ENCODE peak calls at places on chromosomes 2 and 18, in four cellular contexts. Q is neuronal stem cell; D is aorta; Z is CD8-positive, alpha-beta T cell. O is an unnamed sample. For H3K4me1, the result is how much of the 10 kb centered on the place peaks cover.

GRCh38 chr2:206531996-206532543 is 88.7 kb downstream of the ADAM23 start:
- DNase-seq in Q (no peak), D (no peak), Z (no peak), O (peak)

GRCh38 chr2:11692966-11693521 is 23.0 kb upstream of the NTSR2 start:
- DNase-seq in Q (peak), D (no peak), Z (peak), O (peak)

GRCh38 chr2:24863636-24864035 is 56.4 kb downstream of the ADCY3 start:
- DNase-seq in Q (no peak), D (no peak), Z (no peak), O (no peak)

GRCh38 chr2:166180951-166181812 is 53.4 kb upstream of the SCN1A start:
- DNase-seq in Q (peak), D (no peak), Z (no peak), O (peak)

GRCh38 chr2:223621901-223622300 is 19.7 kb upstream of the SCG2 start:
- DNase-seq in Q (no peak), D (no peak), Z (no peak), O (no peak)

GRCh38 chr2:168155680-168156079 is 91.7 kb downstream of the STK39 start:
- DNase-seq in Q (no peak), D (no peak), Z (no peak), O (no peak)

GRCh38 chr2:240424341-240425235 is 10.9 kb upstream of the GPC1 start:
- DNase-seq in Q (no peak), D (peak), Z (no peak), O (no peak)

GRCh38 chr2:196798980-196799379 is 503 bp downstream of the GTF3C3 start:
- DNase-seq in Q (peak), D (no peak), Z (no peak), O (peak)

GRCh38 chr18:24586662-24587360 is 126.4 kb downstream of the HRH4 start:
- DNase-seq in Q (no peak), D (no peak), Z (no peak), O (no peak)

GRCh38 chr18:31268985-31269406 is 49.0 kb upstream of the DSG1 start:
- DNase-seq in Q (no peak), D (no peak), Z (no peak), O (no peak)

GRCh38 chr2:238124488-238125126 is 13.9 kb upstream of the KLHL30 start:
- DNase-seq in Q (no peak), D (peak), Z (no peak), O (no peak)
- H3K4me1 ChIP-seq in Q (under half), D (under half), Z (under half), O (under half)

GRCh38 chr2:20339012-20339411 is 11.6 kb downstream of the PUM2 start:
- DNase-seq in Q (no peak), D (no peak), Z (no peak), O (no peak)
- H3K4me3 ChIP-seq in Q (no peak), D (no peak), Z (no peak), O (no peak)

GRCh38 chr18:59917422-59917821 is 17.6 kb downstream of the PMAIP1 start:
- DNase-seq in Q (no peak), D (no peak), Z (no peak), O (peak)
- H3K4me1 ChIP-seq in Q (under half), D (under half), Z (under half), O (under half)

GRCh38 chr2:160399880-160400279 is 93.7 kb downstream of the RBMS1 start:
- DNase-seq in Q (no peak), D (no peak), Z (no peak), O (no peak)

GRCh38 chr2:160405077-160405865 is 88.3 kb downstream of the RBMS1 start:
- DNase-seq in Q (peak), D (no peak), Z (no peak), O (peak)

GRCh38 chr2:160402997-160403979 is 90.3 kb downstream of the RBMS1 start:
- DNase-seq in Q (no peak), D (no peak), Z (no peak), O (peak)

GRCh38 chr2:160401895-160402294 is 91.7 kb downstream of the RBMS1 start:
- DNase-seq in Q (no peak), D (no peak), Z (no peak), O (no peak)

DNA sequence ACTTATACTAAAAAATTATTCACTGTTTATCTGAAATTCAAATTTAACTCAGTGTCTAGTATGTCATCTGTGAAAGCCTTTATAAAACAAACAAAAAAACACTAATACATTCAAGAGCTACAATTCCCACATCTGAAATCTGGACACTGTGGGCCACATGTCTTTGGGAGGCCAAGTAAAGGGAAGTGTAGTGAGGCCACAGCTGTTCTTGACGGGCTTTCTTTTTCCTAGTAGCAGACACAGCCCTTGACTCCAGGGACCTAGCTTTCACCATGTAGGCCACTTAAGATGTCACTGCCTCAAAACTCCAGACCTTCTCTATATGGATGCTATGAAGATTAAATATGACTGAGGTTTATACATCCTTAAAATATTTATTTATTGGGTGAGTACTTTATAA is 91.1 kb downstream of the RBMS1 start:
- DNase-seq in Q (no peak), D (no peak), Z (no peak), O (no peak)
- H3K4me3 ChIP-seq in Q (no peak), D (no peak), Z (no peak), O (peak)

GRCh38 chr2:235554936-235555335 is 61.1 kb downstream of the AGAP1 start:
- DNase-seq in Q (no peak), D (peak), Z (no peak), O (no peak)

GRCh38 chr2:235557903-235558302 is 64.1 kb downstream of the AGAP1 start:
- DNase-seq in Q (no peak), D (peak), Z (no peak), O (no peak)

GRCh38 chr2:235556086-235556485 is 62.2 kb downstream of the AGAP1 start:
- DNase-seq in Q (no peak), D (peak), Z (no peak), O (no peak)

GRCh38 chr2:235555356-235555755 is 61.5 kb downstream of the AGAP1 start:
- DNase-seq in Q (no peak), D (peak), Z (no peak), O (no peak)

GRCh38 chr2:235556901-235557300 is 63.1 kb downstream of the AGAP1 start:
- DNase-seq in Q (no peak), D (peak), Z (no peak), O (no peak)
- H3K4me1 ChIP-seq in Q (under half), D (under half), Z (under half), O (under half)

GRCh38 chr2:178112202-178113152 is at the start of gene RBM45:
- DNase-seq in Q (peak), D (peak), Z (peak), O (peak)
- H3K4me3 ChIP-seq in Q (peak), D (peak), Z (peak), O (peak)

DNA sequence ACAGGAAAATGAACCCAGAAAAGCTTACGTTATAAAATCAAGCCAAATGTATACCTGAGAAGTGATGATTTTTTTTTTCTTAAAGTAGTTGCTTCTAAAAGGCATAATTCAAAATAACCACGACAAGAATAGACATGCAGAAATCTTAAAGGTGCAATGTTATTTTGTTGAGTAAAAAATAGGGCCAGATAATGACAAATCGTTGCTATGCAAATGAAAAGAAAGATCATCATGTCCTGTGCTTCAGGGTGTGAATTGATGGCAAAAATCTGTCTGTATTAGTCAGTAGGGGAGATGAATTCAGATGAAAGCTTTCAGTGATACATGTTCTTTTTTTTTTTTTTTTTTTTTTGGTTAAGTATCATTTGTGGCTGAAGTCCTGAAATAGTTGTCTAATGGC is 24.0 kb downstream of the LYPD6B start:
- DNase-seq in Q (no peak), D (no peak), Z (no peak), O (no peak)
- H3K4me1 ChIP-seq in Q (under half), D (under half), Z (under half), O (under half)